ENCODE peak calls at places on chromosomes 7 and 10, in six cellular contexts. W is pancreas, Z is cardiac fibroblast, P is GM12865, E is Panc1, X is prostate gland. K is an unnamed sample.

GRCh38 chr7:84336303-84336702 is 141.7 kb upstream of the SEMA3A start:
- DNase-seq in W (no peak), Z (peak), X (no peak), P (peak), E (no peak), K (no peak)

GRCh38 chr10:93469454-93469853 is 12.7 kb downstream of the MYOF start:
- DNase-seq in E (no peak), Z (no peak), X (no peak), W (no peak), P (no peak), K (no peak)

GRCh38 chr7:157851501-157852067 is 514.8 kb downstream of the DNAJB6 start:
- DNase-seq in E (no peak), Z (no peak), X (peak), P (no peak), W (no peak), K (no peak)

GRCh38 chr10:119421887-119422684 is 120.4 kb downstream of the RGS10 start:
- DNase-seq in P (no peak), X (no peak), W (no peak), Z (peak), E (no peak), K (no peak)

GRCh38 chr7:125567686-125568085 is 638.1 kb upstream of the POT1 start:
- DNase-seq in Z (no peak), P (no peak), W (no peak), X (no peak), E (no peak), K (no peak)

GRCh38 chr7:108079291-108080057 is 50.7 kb downstream of the LAMB4 start:
- DNase-seq in P (no peak), X (no peak), W (no peak), Z (peak), E (no peak), K (no peak)

GRCh38 chr10:98063740-98064027 is 33.3 kb upstream of the CRTAC1 start:
- DNase-seq in X (no peak), Z (no peak), W (no peak), E (no peak), P (no peak), K (no peak)

GRCh38 chr10:116272497-116273221 is at the start of gene GFRA1:
- DNase-seq in E (no peak), X (no peak), P (no peak), W (no peak), Z (no peak), K (no peak)

GRCh38 chr10:21726601-21727295 is 192.7 kb downstream of the MLLT10 start:
- DNase-seq in P (no peak), Z (no peak), X (no peak), W (no peak), E (no peak), K (no peak)

GRCh38 chr7:23544913-23545354 is 13.2 kb upstream of the TRA2A start:
- DNase-seq in X (no peak), E (peak), Z (peak), P (peak), W (no peak), K (no peak)

DNA sequence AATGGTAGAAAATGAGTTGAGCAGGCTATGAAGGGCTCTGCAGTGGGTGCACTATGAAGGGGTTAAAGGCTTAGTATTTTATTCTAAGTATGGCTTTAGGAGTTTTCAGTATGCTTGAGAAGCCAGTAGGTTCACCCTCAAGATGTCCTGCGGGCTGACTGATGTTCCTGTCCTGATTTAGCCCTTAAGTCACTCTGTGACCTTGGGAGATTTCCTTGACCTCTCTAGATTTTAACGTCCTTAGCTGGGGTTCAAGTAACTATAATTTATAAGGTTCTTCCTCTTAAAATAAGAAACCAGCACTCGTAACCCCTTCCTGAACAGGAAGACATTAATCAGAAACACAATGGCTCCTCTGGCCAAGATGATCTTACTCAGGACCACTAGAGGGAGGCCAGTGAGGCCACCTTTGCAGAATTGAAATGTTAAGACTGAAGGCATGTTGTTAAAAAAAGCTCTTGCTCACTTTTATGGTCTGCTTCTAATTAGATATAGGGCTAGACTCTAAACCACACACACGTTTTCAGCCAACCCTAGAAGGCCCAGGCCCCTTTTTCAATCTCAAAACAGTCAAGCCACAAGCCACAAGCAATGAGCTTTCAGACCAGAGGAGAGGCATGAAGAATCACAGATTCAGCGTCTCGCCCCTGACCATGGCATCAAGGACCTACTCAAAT is 42.0 kb downstream of the CDK1 start:
- DNase-seq in W (no peak), P (peak), E (no peak), Z (peak), X (no peak), K (no peak)
- TF ChIP-seq CTCF in W (no peak), P (peak), E (peak), Z (peak), X (no peak), K (no peak)

DNA sequence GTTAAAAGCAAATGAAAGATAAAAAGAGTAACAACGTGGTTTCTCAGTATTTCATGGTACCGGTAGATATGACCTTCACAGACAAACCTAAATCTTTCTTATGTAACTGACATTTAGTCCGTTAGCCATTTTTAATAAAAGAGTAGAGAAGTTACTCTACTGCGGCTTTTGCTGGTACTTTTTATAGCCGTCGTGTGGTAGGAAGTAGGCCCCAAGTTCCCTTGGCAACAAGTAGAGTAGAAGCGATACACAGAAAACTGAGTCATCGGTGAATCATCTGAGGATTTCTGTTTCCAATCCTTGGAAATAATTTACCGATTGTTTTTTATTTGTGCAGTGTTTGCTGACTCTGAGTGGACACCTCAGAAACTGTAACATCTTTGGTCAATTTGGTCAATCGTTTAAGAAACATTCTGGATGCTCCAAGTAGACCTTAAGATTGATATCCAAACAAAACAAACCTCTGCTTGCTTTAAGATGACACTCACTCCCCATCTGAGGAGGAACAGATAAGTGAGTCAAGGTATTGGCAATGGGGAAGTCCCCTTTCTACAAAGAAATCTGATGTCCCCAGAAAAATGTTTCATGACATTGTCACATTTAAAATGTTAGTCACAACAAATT is 63.9 kb upstream of the AHR start:
- DNase-seq in P (peak), W (no peak), Z (peak), X (no peak), E (peak), K (no peak)
- TF ChIP-seq CTCF in P (no peak), W (no peak), Z (no peak), X (no peak), E (no peak), K (no peak)

GRCh38 chr7:103075337-103075918 is 488 bp downstream of the ARMC10 start:
- DNase-seq in X (peak), Z (peak), W (peak), E (no peak), P (peak), K (peak)

GRCh38 chr7:103077318-103077717 is 2.4 kb downstream of the ARMC10 start:
- DNase-seq in P (no peak), Z (no peak), X (no peak), W (no peak), E (no peak), K (no peak)

GRCh38 chr7:103073989-103074518 is 542 bp downstream of the FBXL13 start:
- DNase-seq in W (peak), Z (no peak), E (no peak), P (no peak), X (no peak), K (no peak)

GRCh38 chr7:103076767-103077166 is 1.8 kb downstream of the ARMC10 start:
- DNase-seq in P (no peak), E (no peak), X (no peak), W (no peak), Z (no peak), K (no peak)

GRCh38 chr7:103074519-103075336 is at the start of the genes ARMC10 and FBXL13:
- DNase-seq in X (peak), Z (peak), P (peak), W (peak), E (peak), K (peak)
- TF ChIP-seq CTCF in X (peak), Z (no peak), P (no peak), W (no peak), E (no peak), K (no peak)

DNA sequence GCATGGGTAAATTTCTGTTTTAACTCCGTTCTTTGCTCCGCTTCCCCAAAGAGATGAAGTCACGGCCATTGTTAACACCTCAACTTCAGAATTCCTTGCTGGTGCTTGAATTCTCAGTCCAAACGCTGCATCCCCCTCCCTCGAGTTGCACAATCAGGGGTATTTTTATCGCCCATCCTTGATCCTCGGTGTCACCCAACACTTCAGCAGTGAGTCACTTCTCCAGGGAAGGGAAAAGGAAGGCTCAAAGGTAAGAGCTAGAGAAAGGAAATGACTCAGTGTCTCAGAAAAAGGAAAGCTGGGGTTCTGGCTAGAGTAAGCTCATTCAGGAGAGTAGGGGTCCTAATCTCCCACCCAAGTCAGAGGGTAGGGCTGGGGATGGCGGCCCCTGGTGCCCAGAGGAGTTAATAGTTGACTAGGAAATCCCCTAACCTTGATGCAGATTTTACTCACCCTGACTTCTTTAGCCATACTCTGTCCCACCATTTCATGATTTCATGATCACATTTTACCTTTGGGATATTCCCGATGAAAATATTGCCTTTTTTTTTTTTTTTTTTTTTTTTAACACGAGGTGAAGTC is 39.8 kb upstream of the TRIM8 start:
- DNase-seq in Z (peak), X (no peak), E (peak), P (no peak), W (no peak), K (no peak)
- TF ChIP-seq CTCF in Z (no peak), X (no peak), E (no peak), P (no peak), W (no peak), K (no peak)

DNA sequence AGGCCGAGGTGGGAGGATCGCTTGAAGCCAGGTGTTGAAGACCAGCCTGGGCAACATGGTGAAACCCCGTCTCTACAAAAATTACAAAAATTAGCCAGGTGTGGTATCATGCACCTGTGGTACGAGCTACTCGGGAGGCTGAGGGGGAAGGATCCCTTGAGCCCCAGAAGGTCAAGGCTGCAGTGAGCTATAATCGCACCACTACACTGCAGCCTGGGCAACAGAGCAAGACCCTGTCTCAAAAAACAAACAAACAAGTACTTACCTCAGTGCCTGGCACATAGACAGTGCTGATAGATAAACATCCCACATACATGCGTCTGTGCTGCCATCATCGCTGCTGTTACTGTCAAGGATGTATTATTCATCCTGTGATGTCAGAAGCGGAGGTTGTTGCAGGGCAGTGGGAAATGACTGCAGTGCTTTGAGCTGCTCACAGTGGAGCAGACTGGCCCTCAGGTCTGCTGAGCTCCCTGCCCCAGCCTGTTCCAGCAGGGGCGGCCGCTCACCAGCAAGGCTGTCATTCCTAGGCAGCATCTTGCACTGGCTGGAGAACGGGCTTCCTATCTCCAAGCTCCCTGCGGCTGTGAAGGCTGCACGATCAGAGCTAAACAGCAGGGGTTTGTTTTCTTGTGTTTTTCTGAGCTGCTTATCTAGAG is 18.6 kb downstream of the FOXK1 start:
- DNase-seq in E (no peak), W (no peak), X (no peak), Z (peak), P (no peak), K (no peak)
- TF ChIP-seq CTCF in E (no peak), W (no peak), X (no peak), Z (peak), P (no peak), K (no peak)

DNA sequence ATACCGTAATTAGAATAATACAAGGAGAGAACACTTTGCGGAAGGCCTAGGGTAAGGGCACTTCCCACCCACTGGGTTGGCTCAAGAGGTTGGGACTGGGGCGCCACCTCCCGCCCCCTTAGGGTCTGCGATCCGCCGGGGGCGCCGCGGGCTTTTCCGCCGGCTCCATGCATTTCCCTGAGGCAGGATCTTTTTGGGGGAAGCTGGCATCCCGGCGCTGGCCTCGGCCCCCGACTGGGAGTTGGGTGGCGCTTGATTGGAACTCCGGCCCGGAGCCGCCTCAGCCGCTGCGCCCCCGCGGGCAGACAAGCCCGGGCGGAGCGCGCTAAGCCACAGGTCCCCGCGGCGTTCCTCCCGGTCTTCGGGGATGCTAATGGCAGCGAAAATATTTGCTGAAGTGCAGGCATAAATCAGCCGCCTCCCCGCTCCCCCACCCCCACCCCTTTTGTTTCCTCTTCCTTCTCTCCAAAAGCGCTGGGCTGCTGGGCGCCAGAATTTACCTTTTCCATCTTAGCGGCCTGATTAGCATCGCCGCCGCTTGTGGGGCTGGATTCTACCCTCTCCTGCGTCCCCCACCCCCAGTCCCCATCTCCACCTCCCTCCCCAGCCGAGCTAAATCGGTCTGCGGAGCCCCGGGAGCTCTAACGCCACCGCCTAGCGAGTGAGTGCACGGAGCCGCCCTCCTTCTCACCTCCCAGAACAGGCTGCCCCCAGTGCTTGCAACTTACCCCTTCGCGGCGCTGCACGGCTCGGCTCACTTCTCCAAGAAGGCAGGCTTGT is 5.1 kb downstream of the UNC5B start:
- DNase-seq in W (no peak), X (no peak), P (no peak), Z (no peak), E (no peak), K (no peak)
- TF ChIP-seq CTCF in W (no peak), X (no peak), P (no peak), Z (no peak), E (peak), K (no peak)

GRCh38 chr7:30894866-30895408 is 16.7 kb upstream of the AQP1 start:
- DNase-seq in Z (no peak), E (no peak), P (no peak), X (no peak), W (no peak), K (no peak)
- TF ChIP-seq CTCF in Z (no peak), E (no peak), P (no peak), X (no peak), W (no peak), K (no peak)

GRCh38 chr10:5596611-5597341 is 69.6 kb downstream of the ASB13 start:
- DNase-seq in P (no peak), E (no peak), X (no peak), W (no peak), Z (no peak), K (no peak)
- TF ChIP-seq CTCF in P (no peak), E (no peak), X (no peak), W (no peak), Z (no peak), K (no peak)

GRCh38 chr10:92181575-92181974 is 109.3 kb downstream of the CPEB3 start:
- DNase-seq in W (no peak), P (peak), Z (peak), X (no peak), E (no peak), K (no peak)
- TF ChIP-seq CTCF in W (no peak), P (peak), Z (peak), X (peak), E (no peak), K (no peak)

GRCh38 chr10:86684305-86684704 is 16.0 kb downstream of the LDB3 start:
- DNase-seq in P (no peak), Z (no peak), E (no peak), X (no peak), W (no peak), K (no peak)

GRCh38 chr10:86681722-86682386 is 13.5 kb downstream of the LDB3 start:
- DNase-seq in Z (no peak), X (no peak), W (no peak), P (no peak), E (no peak), K (no peak)

GRCh38 chr10:86685416-86685815 is 17.1 kb downstream of the LDB3 start:
- DNase-seq in W (no peak), X (no peak), E (no peak), Z (no peak), P (no peak), K (no peak)

GRCh38 chr10:86681047-86681446 is 12.7 kb downstream of the LDB3 start:
- DNase-seq in E (no peak), X (no peak), Z (no peak), W (peak), P (no peak), K (no peak)

GRCh38 chr10:86682675-86683074 is 14.4 kb downstream of the LDB3 start:
- DNase-seq in Z (no peak), P (no peak), X (no peak), W (no peak), E (no peak), K (no peak)
- TF ChIP-seq CTCF in Z (no peak), P (no peak), X (no peak), W (no peak), E (no peak), K (no peak)

K was measured in omental fat pad.